ENCODE peak calls at places on chromosomes 1 and 21, in ten cellular contexts. One of them, this sample, is unnamed. For H3K9me3, the result is how much of the 10 kb centered on the place peaks cover.

GRCh38 chr1:84698718-84699117 is 8.5 kb upstream of the SSX2IP start:
- DNase-seq in colonic mucosa: no peak
- DNase-seq in tibial artery: no peak
- DNase-seq in fibroblast of lung: peak
- DNase-seq in left ventricle myocardium inferior: no peak
- DNase-seq in mammary epithelial cell: peak
- DNase-seq in adrenal gland: no peak
- DNase-seq in uterus: no peak
- DNase-seq in CD8-positive, alpha-beta memory T cell: no peak
- DNase-seq in thyroid gland: peak
- DNase-seq in this sample: no peak

GRCh38 chr21:42722808-42723470 is 69.5 kb downstream of the PDE9A start:
- DNase-seq in tibial artery: no peak
- DNase-seq in adrenal gland: no peak
- DNase-seq in CD8-positive, alpha-beta memory T cell: no peak
- DNase-seq in fibroblast of lung: no peak
- DNase-seq in colonic mucosa: peak
- DNase-seq in thyroid gland: no peak
- DNase-seq in mammary epithelial cell: no peak
- DNase-seq in uterus: no peak
- DNase-seq in left ventricle myocardium inferior: no peak
- DNase-seq in this sample: no peak

GRCh38 chr1:243580072-243580471 is 270.0 kb downstream of the AKT3 start:
- DNase-seq in thyroid gland: no peak
- DNase-seq in adrenal gland: no peak
- DNase-seq in colonic mucosa: no peak
- DNase-seq in fibroblast of lung: peak
- DNase-seq in uterus: no peak
- DNase-seq in left ventricle myocardium inferior: no peak
- DNase-seq in CD8-positive, alpha-beta memory T cell: no peak
- DNase-seq in mammary epithelial cell: no peak
- DNase-seq in tibial artery: no peak
- DNase-seq in this sample: no peak

GRCh38 chr1:114330451-114330983 is 176.8 kb upstream of the SYT6 start:
- DNase-seq in mammary epithelial cell: no peak
- DNase-seq in CD8-positive, alpha-beta memory T cell: peak
- DNase-seq in colonic mucosa: no peak
- DNase-seq in uterus: no peak
- DNase-seq in left ventricle myocardium inferior: no peak
- DNase-seq in tibial artery: no peak
- DNase-seq in fibroblast of lung: no peak
- DNase-seq in adrenal gland: no peak
- DNase-seq in thyroid gland: no peak
- DNase-seq in this sample: no peak

GRCh38 chr1:63214553-63214952 is 107.8 kb upstream of the FOXD3 start:
- DNase-seq in CD8-positive, alpha-beta memory T cell: no peak
- DNase-seq in colonic mucosa: no peak
- DNase-seq in tibial artery: no peak
- DNase-seq in uterus: no peak
- DNase-seq in fibroblast of lung: no peak
- DNase-seq in left ventricle myocardium inferior: no peak
- DNase-seq in adrenal gland: no peak
- DNase-seq in mammary epithelial cell: no peak
- DNase-seq in thyroid gland: no peak
- DNase-seq in this sample: no peak

GRCh38 chr1:211420389-211420788 is 71.6 kb downstream of the RD3 start:
- DNase-seq in adrenal gland: no peak
- DNase-seq in tibial artery: no peak
- DNase-seq in colonic mucosa: no peak
- DNase-seq in mammary epithelial cell: peak
- DNase-seq in left ventricle myocardium inferior: no peak
- DNase-seq in CD8-positive, alpha-beta memory T cell: no peak
- DNase-seq in thyroid gland: no peak
- DNase-seq in fibroblast of lung: peak
- DNase-seq in uterus: no peak
- DNase-seq in this sample: no peak

GRCh38 chr1:111214086-111214801 is 13.3 kb upstream of the CHI3L2 start:
- DNase-seq in mammary epithelial cell: peak
- DNase-seq in left ventricle myocardium inferior: no peak
- DNase-seq in uterus: no peak
- DNase-seq in fibroblast of lung: no peak
- DNase-seq in tibial artery: no peak
- DNase-seq in adrenal gland: no peak
- DNase-seq in CD8-positive, alpha-beta memory T cell: no peak
- DNase-seq in thyroid gland: no peak
- DNase-seq in colonic mucosa: no peak
- DNase-seq in this sample: no peak

GRCh38 chr1:192918259-192918658 is 109.4 kb downstream of the RGS2 start:
- DNase-seq in adrenal gland: no peak
- DNase-seq in mammary epithelial cell: no peak
- DNase-seq in thyroid gland: no peak
- DNase-seq in uterus: no peak
- DNase-seq in fibroblast of lung: no peak
- DNase-seq in left ventricle myocardium inferior: no peak
- DNase-seq in tibial artery: no peak
- DNase-seq in CD8-positive, alpha-beta memory T cell: no peak
- DNase-seq in colonic mucosa: no peak
- DNase-seq in this sample: no peak

GRCh38 chr1:184036517-184036949 is 995 bp downstream of the COLGALT2 start:
- DNase-seq in thyroid gland: peak
- DNase-seq in tibial artery: no peak
- DNase-seq in colonic mucosa: no peak
- DNase-seq in left ventricle myocardium inferior: peak
- DNase-seq in adrenal gland: peak
- DNase-seq in mammary epithelial cell: no peak
- DNase-seq in fibroblast of lung: peak
- DNase-seq in uterus: peak
- DNase-seq in CD8-positive, alpha-beta memory T cell: no peak
- DNase-seq in this sample: no peak

GRCh38 chr1:81600878-81601658 is 199.7 kb upstream of the ADGRL2 start:
- DNase-seq in left ventricle myocardium inferior: no peak
- DNase-seq in adrenal gland: no peak
- DNase-seq in mammary epithelial cell: no peak
- DNase-seq in thyroid gland: peak
- DNase-seq in fibroblast of lung: no peak
- DNase-seq in tibial artery: no peak
- DNase-seq in colonic mucosa: no peak
- DNase-seq in uterus: no peak
- DNase-seq in CD8-positive, alpha-beta memory T cell: no peak
- DNase-seq in this sample: no peak

GRCh38 chr1:108570128-108570527 is 10.2 kb downstream of the EEIG2 start:
- DNase-seq in CD8-positive, alpha-beta memory T cell: no peak
- DNase-seq in fibroblast of lung: no peak
- DNase-seq in left ventricle myocardium inferior: no peak
- DNase-seq in adrenal gland: no peak
- DNase-seq in colonic mucosa: no peak
- DNase-seq in thyroid gland: no peak
- DNase-seq in tibial artery: no peak
- DNase-seq in mammary epithelial cell: peak
- DNase-seq in uterus: no peak
- DNase-seq in this sample: no peak

GRCh38 chr1:32903991-32904776 is 3.0 kb upstream of the TMEM54 start:
- DNase-seq in CD8-positive, alpha-beta memory T cell: no peak
- DNase-seq in adrenal gland: no peak
- DNase-seq in thyroid gland: no peak
- DNase-seq in fibroblast of lung: no peak
- DNase-seq in tibial artery: peak
- DNase-seq in colonic mucosa: peak
- DNase-seq in mammary epithelial cell: no peak
- DNase-seq in uterus: no peak
- DNase-seq in left ventricle myocardium inferior: no peak
- DNase-seq in this sample: no peak

GRCh38 chr1:93733340-93733739 is 51.7 kb upstream of the BCAR3 start:
- DNase-seq in adrenal gland: no peak
- DNase-seq in tibial artery: no peak
- DNase-seq in left ventricle myocardium inferior: no peak
- DNase-seq in uterus: no peak
- DNase-seq in thyroid gland: no peak
- DNase-seq in colonic mucosa: no peak
- DNase-seq in CD8-positive, alpha-beta memory T cell: no peak
- DNase-seq in mammary epithelial cell: no peak
- DNase-seq in fibroblast of lung: no peak
- DNase-seq in this sample: no peak

DNA sequence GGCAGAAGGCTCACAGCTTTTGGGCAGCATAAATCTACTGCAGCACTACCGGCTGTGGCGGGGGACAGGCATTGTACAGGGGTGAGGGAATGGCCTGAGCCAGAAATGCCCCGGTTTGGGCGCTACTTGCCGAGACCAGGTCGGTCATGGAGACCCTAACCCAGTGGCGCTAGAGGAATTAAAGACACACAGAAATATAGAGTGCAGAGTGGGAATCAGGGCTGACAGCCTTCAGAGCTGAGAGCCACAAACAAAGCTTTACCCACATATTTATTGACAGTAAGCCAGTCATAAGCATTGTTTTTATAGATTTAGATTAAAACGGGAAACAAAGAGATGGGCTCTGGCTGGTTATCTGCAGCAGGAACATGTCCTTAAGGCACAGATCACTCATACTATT is 101.8 kb downstream of the POU2F1 start:
- DNase-seq in CD8-positive, alpha-beta memory T cell: no peak
- DNase-seq in mammary epithelial cell: no peak
- DNase-seq in left ventricle myocardium inferior: no peak
- DNase-seq in uterus: no peak
- DNase-seq in fibroblast of lung: no peak
- DNase-seq in adrenal gland: no peak
- DNase-seq in tibial artery: no peak
- DNase-seq in colonic mucosa: no peak
- DNase-seq in thyroid gland: no peak
- DNase-seq in this sample: no peak
- H3K9me3 ChIP-seq in CD8-positive, alpha-beta memory T cell: under half
- H3K9me3 ChIP-seq in mammary epithelial cell: under half
- H3K9me3 ChIP-seq in left ventricle myocardium inferior: half or more
- H3K9me3 ChIP-seq in uterus: under half
- H3K9me3 ChIP-seq in fibroblast of lung: under half
- H3K9me3 ChIP-seq in adrenal gland: under half
- H3K9me3 ChIP-seq in tibial artery: under half
- H3K9me3 ChIP-seq in colonic mucosa: under half
- H3K9me3 ChIP-seq in thyroid gland: under half
- H3K9me3 ChIP-seq in this sample: under half

GRCh38 chr21:26512664-26513063 is 60.4 kb downstream of the CYYR1 start:
- DNase-seq in colonic mucosa: no peak
- DNase-seq in left ventricle myocardium inferior: no peak
- DNase-seq in tibial artery: no peak
- DNase-seq in CD8-positive, alpha-beta memory T cell: no peak
- DNase-seq in mammary epithelial cell: no peak
- DNase-seq in fibroblast of lung: peak
- DNase-seq in adrenal gland: no peak
- DNase-seq in thyroid gland: no peak
- DNase-seq in uterus: no peak
- DNase-seq in this sample: no peak

GRCh38 chr21:26515257-26515656 is 57.8 kb downstream of the CYYR1 start:
- DNase-seq in mammary epithelial cell: no peak
- DNase-seq in uterus: no peak
- DNase-seq in colonic mucosa: no peak
- DNase-seq in thyroid gland: no peak
- DNase-seq in fibroblast of lung: no peak
- DNase-seq in tibial artery: no peak
- DNase-seq in CD8-positive, alpha-beta memory T cell: no peak
- DNase-seq in adrenal gland: peak
- DNase-seq in left ventricle myocardium inferior: no peak
- DNase-seq in this sample: no peak

GRCh38 chr21:26519142-26519541 is 53.9 kb downstream of the CYYR1 start:
- DNase-seq in thyroid gland: no peak
- DNase-seq in CD8-positive, alpha-beta memory T cell: no peak
- DNase-seq in fibroblast of lung: no peak
- DNase-seq in adrenal gland: no peak
- DNase-seq in tibial artery: no peak
- DNase-seq in uterus: no peak
- DNase-seq in mammary epithelial cell: no peak
- DNase-seq in colonic mucosa: no peak
- DNase-seq in left ventricle myocardium inferior: no peak
- DNase-seq in this sample: no peak

GRCh38 chr21:26513212-26513611 is 59.9 kb downstream of the CYYR1 start:
- DNase-seq in mammary epithelial cell: peak
- DNase-seq in fibroblast of lung: peak
- DNase-seq in uterus: no peak
- DNase-seq in adrenal gland: peak
- DNase-seq in CD8-positive, alpha-beta memory T cell: no peak
- DNase-seq in tibial artery: no peak
- DNase-seq in thyroid gland: no peak
- DNase-seq in left ventricle myocardium inferior: no peak
- DNase-seq in colonic mucosa: no peak
- DNase-seq in this sample: no peak
- H3K9me3 ChIP-seq in mammary epithelial cell: under half
- H3K9me3 ChIP-seq in fibroblast of lung: under half
- H3K9me3 ChIP-seq in uterus: under half
- H3K9me3 ChIP-seq in adrenal gland: under half
- H3K9me3 ChIP-seq in CD8-positive, alpha-beta memory T cell: under half
- H3K9me3 ChIP-seq in tibial artery: under half
- H3K9me3 ChIP-seq in thyroid gland: under half
- H3K9me3 ChIP-seq in left ventricle myocardium inferior: under half
- H3K9me3 ChIP-seq in colonic mucosa: under half
- H3K9me3 ChIP-seq in this sample: under half

DNA sequence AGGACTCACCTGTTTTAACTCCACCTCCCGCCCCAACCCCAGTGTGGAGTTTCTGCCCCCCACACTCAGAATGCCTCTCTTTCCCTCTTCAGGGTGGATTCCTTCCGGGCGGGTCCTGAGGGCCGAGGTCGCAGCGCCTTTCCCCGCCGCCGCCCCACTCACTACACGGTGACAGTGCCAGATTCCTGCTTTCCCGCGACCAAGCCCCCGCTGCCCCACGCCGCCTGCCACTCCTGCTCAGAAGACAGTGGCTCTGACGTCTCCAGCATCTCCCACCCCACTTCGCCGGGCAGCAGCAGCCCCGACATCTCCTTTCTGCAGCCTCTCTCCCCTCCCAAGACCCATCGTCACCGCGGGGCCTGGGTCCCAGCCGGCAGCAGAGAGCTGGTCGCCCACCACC is 16.7 kb downstream of the INAVA start:
- DNase-seq in fibroblast of lung: no peak
- DNase-seq in colonic mucosa: no peak
- DNase-seq in CD8-positive, alpha-beta memory T cell: no peak
- DNase-seq in thyroid gland: no peak
- DNase-seq in left ventricle myocardium inferior: no peak
- DNase-seq in uterus: no peak
- DNase-seq in adrenal gland: no peak
- DNase-seq in mammary epithelial cell: no peak
- DNase-seq in tibial artery: no peak
- DNase-seq in this sample: no peak
- H3K9me3 ChIP-seq in fibroblast of lung: under half
- H3K9me3 ChIP-seq in colonic mucosa: under half
- H3K9me3 ChIP-seq in CD8-positive, alpha-beta memory T cell: under half
- H3K9me3 ChIP-seq in thyroid gland: under half
- H3K9me3 ChIP-seq in left ventricle myocardium inferior: under half
- H3K9me3 ChIP-seq in uterus: under half
- H3K9me3 ChIP-seq in adrenal gland: under half
- H3K9me3 ChIP-seq in mammary epithelial cell: under half
- H3K9me3 ChIP-seq in tibial artery: under half
- H3K9me3 ChIP-seq in this sample: under half

DNA sequence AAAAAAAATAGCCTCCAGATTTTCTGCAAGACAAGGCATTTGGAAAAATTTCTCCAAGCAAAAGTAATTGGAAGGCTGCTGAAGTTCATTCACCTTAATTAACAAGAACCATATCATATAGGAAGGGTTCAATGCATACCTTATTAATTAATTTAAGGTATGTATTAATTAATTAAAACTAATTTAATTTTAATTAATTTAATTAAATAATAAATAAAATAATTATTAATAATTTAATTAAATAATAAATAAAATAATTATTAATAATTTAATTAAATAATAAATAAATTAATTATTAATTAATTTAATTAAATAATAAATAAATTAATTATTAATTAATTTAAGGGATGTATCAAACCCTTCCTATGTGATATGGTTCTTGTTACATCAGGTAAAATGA is 7.9 kb downstream of the OR2L13 start:
- DNase-seq in left ventricle myocardium inferior: no peak
- DNase-seq in mammary epithelial cell: no peak
- DNase-seq in CD8-positive, alpha-beta memory T cell: no peak
- DNase-seq in fibroblast of lung: no peak
- DNase-seq in thyroid gland: no peak
- DNase-seq in colonic mucosa: no peak
- DNase-seq in uterus: no peak
- DNase-seq in adrenal gland: no peak
- DNase-seq in tibial artery: no peak
- DNase-seq in this sample: no peak
- H3K9me3 ChIP-seq in left ventricle myocardium inferior: under half
- H3K9me3 ChIP-seq in mammary epithelial cell: under half
- H3K9me3 ChIP-seq in CD8-positive, alpha-beta memory T cell: under half
- H3K9me3 ChIP-seq in fibroblast of lung: under half
- H3K9me3 ChIP-seq in thyroid gland: under half
- H3K9me3 ChIP-seq in colonic mucosa: under half
- H3K9me3 ChIP-seq in uterus: under half
- H3K9me3 ChIP-seq in adrenal gland: under half
- H3K9me3 ChIP-seq in tibial artery: under half
- H3K9me3 ChIP-seq in this sample: under half